ENCODE peak calls at places on chromosomes 5 and 9, in six cellular contexts. P, F, M, I, C and L are unnamed samples.

GRCh38 chr9:81244631-81245030 is 444.7 kb downstream of the TLE1 start:
- DNase-seq in I (no peak), M (no peak), P (no peak), F (no peak), C (no peak), L (no peak)

GRCh38 chr9:71036501-71036900 is 84.9 kb downstream of the TRPM3 start:
- DNase-seq in P (no peak), M (peak), I (no peak), F (peak), C (no peak), L (peak)

GRCh38 chr9:27361401-27361953 is 64.5 kb upstream of the EQTN start:
- DNase-seq in I (no peak), C (no peak), P (no peak), F (no peak), M (no peak), L (no peak)

GRCh38 chr9:109315889-109316640 is 4.8 kb downstream of the EPB41L4B start:
- DNase-seq in I (peak), P (peak), C (no peak), M (peak), F (peak), L (peak)

GRCh38 chr5:9151671-9152427 is 394.0 kb downstream of the SEMA5A start:
- DNase-seq in F (no peak), P (no peak), M (no peak), I (no peak), C (no peak), L (no peak)

GRCh38 chr5:167652690-167653089 is 638.8 kb upstream of the WWC1 start:
- DNase-seq in I (no peak), C (no peak), M (no peak), F (no peak), P (no peak), L (no peak)

GRCh38 chr9:93465853-93466252 is 12.5 kb upstream of the FAM120AOS start:
- DNase-seq in P (no peak), C (no peak), M (no peak), F (no peak), I (no peak), L (no peak)

GRCh38 chr9:4197548-4197947 is 102.3 kb downstream of the GLIS3 start:
- DNase-seq in P (no peak), F (no peak), M (no peak), C (no peak), I (no peak), L (no peak)

GRCh38 chr5:126445502-126446174 is 22.4 kb downstream of the GRAMD2B start:
- DNase-seq in M (no peak), F (no peak), P (no peak), C (no peak), I (no peak), L (no peak)

GRCh38 chr9:97501972-97502221 is 431 bp downstream of the TMOD1 start:
- DNase-seq in F (no peak), M (no peak), C (no peak), I (no peak), P (no peak), L (no peak)

GRCh38 chr9:4640027-4640426 is 22.1 kb upstream of the PLPP6 start:
- DNase-seq in C (peak), P (no peak), M (peak), F (peak), I (no peak), L (no peak)

GRCh38 chr5:149559712-149560111 is 8.5 kb upstream of the CSNK1A1 start:
- DNase-seq in M (no peak), F (peak), I (no peak), P (no peak), C (no peak), L (no peak)

GRCh38 chr9:115289757-115290208 is 171.8 kb upstream of the TNC start:
- DNase-seq in P (no peak), I (no peak), C (no peak), F (peak), M (no peak), L (no peak)

GRCh38 chr9:131394464-131395026 is 659 bp downstream of the PRRC2B start:
- DNase-seq in C (peak), I (no peak), P (no peak), F (peak), M (peak), L (no peak)

GRCh38 chr5:139648205-139649081 is at the start of gene CXXC5:
- DNase-seq in F (peak), C (no peak), I (no peak), M (peak), P (peak), L (peak)

GRCh38 chr9:131917009-131917408 is 162.7 kb downstream of the MED27 start:
- DNase-seq in F (no peak), I (no peak), M (no peak), P (no peak), C (no peak), L (no peak)

GRCh38 chr5:159163027-159163699 is 46.2 kb downstream of the RNF145 start:
- DNase-seq in C (no peak), I (peak), M (no peak), F (peak), P (no peak), L (no peak)

GRCh38 chr9:120980951-120981350 is 54.4 kb upstream of the TRAF1 start:
- DNase-seq in C (no peak), F (no peak), P (no peak), M (no peak), I (no peak), L (no peak)

GRCh38 chr9:93701494-93702218 is 125.3 kb downstream of the PHF2 start:
- DNase-seq in M (no peak), C (no peak), F (no peak), P (no peak), I (no peak), L (no peak)

GRCh38 chr5:135422419-135422818 is 23.4 kb upstream of the MACROH2A1 start:
- DNase-seq in M (no peak), I (no peak), F (no peak), C (no peak), P (no peak), L (no peak)

GRCh38 chr9:77830618-77831285 is 182.6 kb upstream of the GNA14 start:
- DNase-seq in P (no peak), I (no peak), C (no peak), F (no peak), M (no peak), L (no peak)

GRCh38 chr5:131252824-131253171 is 11.1 kb upstream of the CDC42SE2 start:
- DNase-seq in M (no peak), P (no peak), F (no peak), I (no peak), C (peak), L (peak)

GRCh38 chr5:115349001-115349817 is 52.8 kb upstream of the CCDC112 start:
- DNase-seq in M (peak), C (no peak), P (peak), F (peak), I (peak), L (no peak)

GRCh38 chr5:121182788-121183490 is 668.7 kb upstream of the FTMT start:
- DNase-seq in M (no peak), I (no peak), P (no peak), F (peak), C (no peak), L (no peak)

GRCh38 chr5:42951169-42951846 is 88.8 kb downstream of the ANXA2R start:
- DNase-seq in M (peak), I (no peak), P (no peak), F (peak), C (peak), L (no peak)

GRCh38 chr5:78624992-78625391 is 23.6 kb downstream of the LHFPL2 start:
- DNase-seq in F (no peak), I (no peak), P (no peak), C (no peak), M (no peak), L (no peak)

GRCh38 chr5:151125421-151125820 is 32.2 kb downstream of the ANXA6 start:
- DNase-seq in M (no peak), C (no peak), P (no peak), F (no peak), I (no peak), L (no peak)

GRCh38 chr5:91384671-91385430 is 1.7 kb upstream of the ARRDC3 start:
- DNase-seq in P (peak), C (peak), F (peak), M (peak), I (peak), L (peak)

GRCh38 chr5:130795037-130795436 is 370.0 kb downstream of the HINT1 start:
- DNase-seq in C (no peak), F (no peak), M (no peak), P (no peak), I (no peak), L (no peak)

GRCh38 chr9:137116728-137117127 is 2.2 kb upstream of the DPP7 start:
- DNase-seq in C (no peak), I (no peak), P (no peak), F (peak), M (no peak), L (no peak)